ENCODE peak calls at places on chromosomes 11 and 22, in five cellular contexts. P, I, R, A and O are unnamed samples.

GRCh38 chr22:36026741-36027140 is 1.9 kb downstream of the RBFOX2 start:
- DNase-seq in P (no peak), I (no peak), R (no peak), A (no peak), O (no peak)

GRCh38 chr11:120748485-120748814 is 236.9 kb downstream of the GRIK4 start:
- DNase-seq in P (no peak), I (no peak), R (peak; percentile 23), A (peak; percentile 82), O (no peak)

GRCh38 chr11:1656061-1656441 is 26.5 kb downstream of the KRTAP5-5 start:
- DNase-seq in P (no peak), I (no peak), R (no peak), A (no peak), O (no peak)

GRCh38 chr11:106333678-106334077 is 256.2 kb downstream of the AASDHPPT start:
- DNase-seq in P (no peak), I (no peak), R (no peak), A (no peak), O (no peak)

GRCh38 chr11:87473174-87473573 is 435.4 kb downstream of the TMEM135 start:
- DNase-seq in P (no peak), I (no peak), R (no peak), A (no peak), O (no peak)

GRCh38 chr11:16881074-16881709 is 133.0 kb downstream of the PLEKHA7 start:
- DNase-seq in P (no peak), I (peak; percentile 52), R (peak; percentile 49), A (no peak), O (no peak)

GRCh38 chr22:25563757-25564319 is 637 bp upstream of the GRK3 start:
- DNase-seq in P (no peak), I (peak; percentile 50), R (peak; percentile 87), A (no peak), O (peak; percentile 47)

GRCh38 chr22:19631899-19632670 is 82.2 kb upstream of the SEPTIN5 start:
- DNase-seq in P (no peak), I (no peak), R (peak; percentile 52), A (no peak), O (peak; percentile 36)

GRCh38 chr11:2778630-2779498 is 79.1 kb upstream of the KCNQ1OT1 start:
- DNase-seq in P (peak; percentile 4), I (peak; percentile 65), R (peak; percentile 98), A (peak; percentile 94), O (peak; percentile 97)

GRCh38 chr22:23067023-23067650 is 3.2 kb upstream of the GNAZ start:
- DNase-seq in P (no peak), I (no peak), R (no peak), A (no peak), O (no peak)

GRCh38 chr22:31313366-31314147 is 21.3 kb upstream of the PIK3IP1 start:
- DNase-seq in P (peak; percentile 42), I (peak; percentile 81), R (peak; percentile 68), A (peak; percentile 95), O (peak; percentile 66)

GRCh38 chr11:96215094-96215782 is 127.8 kb downstream of the MAML2 start:
- DNase-seq in P (no peak), I (no peak), R (no peak), A (no peak), O (no peak)

GRCh38 chr11:94332814-94333213 is 28.4 kb downstream of the IZUMO1R start:
- DNase-seq in P (no peak), I (no peak), R (no peak), A (no peak), O (no peak)

GRCh38 chr11:102184269-102184987 is 74.2 kb downstream of the YAP1 start:
- DNase-seq in P (no peak), I (no peak), R (no peak), A (no peak), O (no peak)

GRCh38 chr22:45341503-45341902 is 31.8 kb downstream of the FAM118A start:
- DNase-seq in P (peak; percentile 50), I (no peak), R (peak; percentile 52), A (no peak), O (peak; percentile 86)

GRCh38 chr22:35355744-35356420 is 25.0 kb upstream of the HMOX1 start:
- DNase-seq in P (no peak), I (no peak), R (no peak), A (no peak), O (no peak)

GRCh38 chr11:62569611-62570010 is 4.1 kb downstream of the EEF1G start:
- DNase-seq in P (no peak), I (no peak), R (no peak), A (no peak), O (no peak)

GRCh38 chr22:32416556-32417085 is 4.6 kb upstream of the RTCB start:
- DNase-seq in P (no peak), I (no peak), R (no peak), A (no peak), O (no peak)

GRCh38 chr11:64744544-64745218 is 739 bp upstream of the RASGRP2 start:
- DNase-seq in P (no peak), I (no peak), R (no peak), A (no peak), O (no peak)